ENCODE peak calls at places on chromosomes 2 and 18, in seven cellular contexts. One of them, this sample, is unnamed.

GRCh38 chr2:43837033-43837432 is 1.6 kb downstream of the ABCG5 start:
- DNase-seq in activated gamma-delta T cell treated with Interleukin-2 at 50 U/mL for 16 hours: no peak
- DNase-seq in endothelial cell: no peak
- DNase-seq in GM18507: no peak
- DNase-seq in non-pigmented ciliary epithelial cell: no peak
- DNase-seq in skeletal muscle cell: no peak
- DNase-seq in naive thymus-derived CD8-positive, alpha-beta T cell: no peak
- DNase-seq in this sample: no peak

GRCh38 chr18:61972389-61973264 is 79.8 kb upstream of the RNF152 start:
- DNase-seq in GM18507: no peak
- DNase-seq in skeletal muscle cell: no peak
- DNase-seq in activated gamma-delta T cell treated with Interleukin-2 at 50 U/mL for 16 hours: no peak
- DNase-seq in non-pigmented ciliary epithelial cell: no peak
- DNase-seq in endothelial cell: no peak
- DNase-seq in naive thymus-derived CD8-positive, alpha-beta T cell: no peak
- DNase-seq in this sample: no peak

GRCh38 chr2:100902833-100903405 is 83.0 kb downstream of the NPAS2 start:
- DNase-seq in non-pigmented ciliary epithelial cell: peak; percentile 93
- DNase-seq in GM18507: no peak
- DNase-seq in activated gamma-delta T cell treated with Interleukin-2 at 50 U/mL for 16 hours: no peak
- DNase-seq in endothelial cell: no peak
- DNase-seq in skeletal muscle cell: peak; percentile 95
- DNase-seq in naive thymus-derived CD8-positive, alpha-beta T cell: no peak
- DNase-seq in this sample: no peak

GRCh38 chr2:81436256-81436655 is 1131.7 kb upstream of the LRRTM1 start:
- DNase-seq in skeletal muscle cell: no peak
- DNase-seq in endothelial cell: no peak
- DNase-seq in non-pigmented ciliary epithelial cell: no peak
- DNase-seq in GM18507: no peak
- DNase-seq in activated gamma-delta T cell treated with Interleukin-2 at 50 U/mL for 16 hours: no peak
- DNase-seq in naive thymus-derived CD8-positive, alpha-beta T cell: no peak
- DNase-seq in this sample: no peak

GRCh38 chr2:145423809-145424208 is 903.9 kb upstream of the ZEB2 start:
- DNase-seq in non-pigmented ciliary epithelial cell: no peak
- DNase-seq in skeletal muscle cell: no peak
- DNase-seq in naive thymus-derived CD8-positive, alpha-beta T cell: no peak
- DNase-seq in GM18507: no peak
- DNase-seq in endothelial cell: no peak
- DNase-seq in activated gamma-delta T cell treated with Interleukin-2 at 50 U/mL for 16 hours: no peak
- DNase-seq in this sample: no peak

GRCh38 chr2:96099861-96100798 is 16.2 kb downstream of the ADRA2B start:
- DNase-seq in naive thymus-derived CD8-positive, alpha-beta T cell: no peak
- DNase-seq in activated gamma-delta T cell treated with Interleukin-2 at 50 U/mL for 16 hours: no peak
- DNase-seq in endothelial cell: peak; percentile 2
- DNase-seq in skeletal muscle cell: no peak
- DNase-seq in non-pigmented ciliary epithelial cell: no peak
- DNase-seq in GM18507: no peak
- DNase-seq in this sample: no peak

GRCh38 chr2:205769494-205769848 is 87.2 kb downstream of the NRP2 start:
- DNase-seq in activated gamma-delta T cell treated with Interleukin-2 at 50 U/mL for 16 hours: no peak
- DNase-seq in GM18507: no peak
- DNase-seq in skeletal muscle cell: peak; percentile 85
- DNase-seq in endothelial cell: no peak
- DNase-seq in naive thymus-derived CD8-positive, alpha-beta T cell: no peak
- DNase-seq in non-pigmented ciliary epithelial cell: peak; percentile 73
- DNase-seq in this sample: no peak

GRCh38 chr2:47519604-47520301 is 116.8 kb downstream of the MSH2 start:
- DNase-seq in GM18507: no peak
- DNase-seq in activated gamma-delta T cell treated with Interleukin-2 at 50 U/mL for 16 hours: no peak
- DNase-seq in skeletal muscle cell: no peak
- DNase-seq in naive thymus-derived CD8-positive, alpha-beta T cell: no peak
- DNase-seq in endothelial cell: no peak
- DNase-seq in non-pigmented ciliary epithelial cell: no peak
- DNase-seq in this sample: no peak

GRCh38 chr18:8084160-8084559 is 517.0 kb downstream of the PTPRM start:
- DNase-seq in naive thymus-derived CD8-positive, alpha-beta T cell: no peak
- DNase-seq in endothelial cell: peak; percentile 61
- DNase-seq in GM18507: no peak
- DNase-seq in activated gamma-delta T cell treated with Interleukin-2 at 50 U/mL for 16 hours: no peak
- DNase-seq in non-pigmented ciliary epithelial cell: no peak
- DNase-seq in skeletal muscle cell: peak; percentile 20
- DNase-seq in this sample: no peak

GRCh38 chr2:164745012-164745797 is 96.4 kb downstream of the COBLL1 start:
- DNase-seq in skeletal muscle cell: peak; percentile 18
- DNase-seq in activated gamma-delta T cell treated with Interleukin-2 at 50 U/mL for 16 hours: no peak
- DNase-seq in naive thymus-derived CD8-positive, alpha-beta T cell: no peak
- DNase-seq in non-pigmented ciliary epithelial cell: no peak
- DNase-seq in endothelial cell: no peak
- DNase-seq in GM18507: no peak
- DNase-seq in this sample: no peak

GRCh38 chr18:13267517-13267916 is 49.0 kb downstream of the LDLRAD4 start:
- DNase-seq in endothelial cell: no peak
- DNase-seq in activated gamma-delta T cell treated with Interleukin-2 at 50 U/mL for 16 hours: no peak
- DNase-seq in skeletal muscle cell: no peak
- DNase-seq in non-pigmented ciliary epithelial cell: no peak
- DNase-seq in GM18507: no peak
- DNase-seq in naive thymus-derived CD8-positive, alpha-beta T cell: no peak
- DNase-seq in this sample: no peak

GRCh38 chr2:88187038-88187676 is 17.0 kb downstream of the THNSL2 start:
- DNase-seq in skeletal muscle cell: no peak
- DNase-seq in activated gamma-delta T cell treated with Interleukin-2 at 50 U/mL for 16 hours: no peak
- DNase-seq in naive thymus-derived CD8-positive, alpha-beta T cell: no peak
- DNase-seq in non-pigmented ciliary epithelial cell: no peak
- DNase-seq in GM18507: no peak
- DNase-seq in endothelial cell: peak; percentile 77
- DNase-seq in this sample: no peak

GRCh38 chr2:95313296-95314265 is 16.4 kb downstream of the KCNIP3 start:
- DNase-seq in GM18507: no peak
- DNase-seq in skeletal muscle cell: no peak
- DNase-seq in endothelial cell: no peak
- DNase-seq in naive thymus-derived CD8-positive, alpha-beta T cell: no peak
- DNase-seq in non-pigmented ciliary epithelial cell: no peak
- DNase-seq in activated gamma-delta T cell treated with Interleukin-2 at 50 U/mL for 16 hours: no peak
- DNase-seq in this sample: no peak